ENCODE peak calls at places on chromosomes 7 and 10, in nine cellular contexts. B is activated CD4-positive, alpha-beta T cell treated with anti-CD3 and anti-CD28 coated beads, Interleukin-2, amount 50 U/mL, for 24 hours; A is T-cell; S is naive thymus-derived CD4-positive, alpha-beta T cell; C is activated CD8-positive, alpha-beta memory T cell treated with anti-CD3 and anti-CD28 coated beads, Interleukin-2, amount 50 U/mL, for 48 hours; L is T-helper 2 cell; X is left cardiac atrium; P is posterior vena cava; Q is non-pigmented ciliary epithelial cell. W is an unnamed sample.
A peak's percentile ranks its signal among the peaks of the same experiment; 100 is the strongest.

GRCh38 chr7:8290645-8291308 is 28.8 kb upstream of the ICA1 start:
- DNase-seq in B (no peak), S (no peak), C (no peak), A (no peak), Q (no peak), P (no peak), L (no peak), X (no peak), W (no peak)

GRCh38 chr10:70682920-70683600 is 10.8 kb downstream of the ADAMTS14 start:
- DNase-seq in S (no peak), B (no peak), X (no peak), C (peak; percentile 61), P (peak; percentile 75), A (no peak), Q (no peak), L (no peak), W (no peak)

GRCh38 chr7:5854738-5855137 is 25.9 kb upstream of the OCM start:
- DNase-seq in C (no peak), P (no peak), A (no peak), X (no peak), S (no peak), Q (no peak), L (no peak), B (no peak), W (no peak)

GRCh38 chr7:151139071-151139521 is 28.4 kb downstream of the GBX1 start:
- DNase-seq in X (no peak), A (no peak), L (no peak), B (no peak), P (peak; percentile 64), C (no peak), Q (no peak), S (no peak), W (no peak)

GRCh38 chr10:62638062-62638477 is 166.4 kb upstream of the ADO start:
- DNase-seq in L (peak; percentile 54), Q (no peak), C (no peak), P (no peak), S (no peak), A (no peak), X (peak; percentile 28), B (no peak), W (no peak)

GRCh38 chr7:7183833-7184463 is 1.6 kb downstream of the C1GALT1 start:
- DNase-seq in S (no peak), L (peak; percentile 30), A (no peak), P (no peak), X (no peak), Q (no peak), B (no peak), C (no peak), W (no peak)

GRCh38 chr10:81730901-81731300 is 144.1 kb upstream of the NRG3 start:
- DNase-seq in Q (no peak), X (no peak), A (no peak), P (no peak), B (no peak), S (no peak), L (no peak), C (no peak), W (no peak)

GRCh38 chr10:133275683-133276092 is 980 bp downstream of the ADAM8 start:
- DNase-seq in X (no peak), Q (no peak), C (no peak), L (peak; percentile 66), P (no peak), A (no peak), S (peak; percentile 21), B (no peak), W (no peak)